ENCODE peak calls at places on chromosomes 4 and X, in four cellular contexts. L, G, D and Z are unnamed samples.

GRCh38 chr4:107913283-107913899 is 18.0 kb upstream of the CYP2U1 start:
- DNase-seq in G (peak; percentile 76), D (peak; percentile 22), L (no peak), Z (no peak)

GRCh38 chr4:37763831-37764230 is 62.7 kb upstream of the PGM2 start:
- DNase-seq in L (peak; percentile 32), G (no peak), D (no peak), Z (no peak)

GRCh38 chrX:151702021-151702714 is 6.9 kb downstream of the PRRG3 start:
- DNase-seq in G (no peak), D (no peak), L (no peak), Z (no peak)

GRCh38 chr4:127965803-127966175 is 583 bp downstream of the ABHD18 start:
- DNase-seq in G (peak; percentile 20), L (peak; percentile 59), D (no peak), Z (peak; percentile 40)

GRCh38 chrX:120457766-120458180 is 11.3 kb downstream of the LAMP2 start:
- DNase-seq in L (no peak), G (peak; percentile 76), D (no peak), Z (no peak)

GRCh38 chr4:2827874-2828751 is 15.5 kb upstream of the ADD1 start:
- DNase-seq in D (no peak), G (no peak), L (no peak), Z (peak; percentile 37)

GRCh38 chrX:108224727-108225455 is 133.3 kb downstream of the ATG4A start:
- DNase-seq in G (peak; percentile 31), D (no peak), L (no peak), Z (no peak)

GRCh38 chr4:40423735-40424134 is 88.6 kb downstream of the CHRNA9 start:
- DNase-seq in D (no peak), G (peak; percentile 58), L (no peak), Z (no peak)

GRCh38 chr4:82372874-82373815 is 646 bp downstream of the HNRNPD start:
- DNase-seq in D (peak; percentile 71), L (peak; percentile 82), G (peak; percentile 57), Z (peak; percentile 74)

GRCh38 chrX:152897216-152898144 is at the start of gene ZNF185:
- DNase-seq in G (no peak), L (peak; percentile 73), D (peak; percentile 39), Z (peak; percentile 69)

GRCh38 chr4:70739496-70740337 is 18.0 kb downstream of the RUFY3 start:
- DNase-seq in G (peak; percentile 34), L (no peak), D (no peak), Z (no peak)

GRCh38 chr4:156098846-156099245 is 145.2 kb upstream of the CTSO start:
- DNase-seq in G (no peak), D (no peak), L (no peak), Z (no peak)

GRCh38 chr4:150938417-150938816 is 76.7 kb downstream of the LRBA start:
- DNase-seq in G (no peak), L (no peak), D (no peak), Z (no peak)

GRCh38 chr4:1502501-1502886 is 96.3 kb upstream of the NKX1-1 start:
- DNase-seq in G (no peak), D (peak; percentile 8), L (no peak), Z (no peak)

GRCh38 chr4:183471960-183472708 is 27.7 kb downstream of the CDKN2AIP start:
- DNase-seq in D (peak; percentile 82), G (peak; percentile 66), L (peak; percentile 90), Z (peak; percentile 80)

GRCh38 chr4:187602339-187603092 is 393.1 kb upstream of the ZFP42 start:
- DNase-seq in D (no peak), L (no peak), G (peak; percentile 43), Z (no peak)

GRCh38 chr4:23878235-23878861 is 11.5 kb downstream of the PPARGC1A start:
- DNase-seq in D (no peak), L (no peak), G (no peak), Z (no peak)

GRCh38 chr4:80053140-80053910 is 19.7 kb downstream of the ANTXR2 start:
- DNase-seq in D (no peak), L (no peak), G (no peak), Z (no peak)

GRCh38 chrX:46837543-46838481 is 969 bp downstream of the RP2 start:
- DNase-seq in L (no peak), G (peak; percentile 46), D (no peak), Z (no peak)

GRCh38 chr4:156378053-156378665 is 424.5 kb upstream of the CTSO start:
- DNase-seq in G (peak; percentile 71), D (no peak), L (no peak), Z (no peak)

GRCh38 chrX:139559383-139560042 is 29.0 kb downstream of the F9 start:
- DNase-seq in D (no peak), L (peak; percentile 36), G (peak; percentile 43), Z (no peak)

GRCh38 chrX:12978205-12979010 is 3.5 kb downstream of the TMSB4X start:
- DNase-seq in L (peak; percentile 75), D (peak; percentile 37), G (peak; percentile 88), Z (no peak)
- TF ChIP-seq POLR2A in L (peak; percentile 51), D (no peak), G (peak; percentile 65), Z (no peak)

GRCh38 chr4:101155368-101155767 is 192.0 kb downstream of the PPP3CA start:
- DNase-seq in G (peak; percentile 75), D (no peak), L (no peak), Z (no peak)
- H3K4me1 ChIP-seq in G (peaks cover 12% of the 10 kb centered on the region), D (no peaks in the 10 kb centered on the region), L (peaks cover 27% of the 10 kb centered on the region), Z (no peaks in the 10 kb centered on the region)

GRCh38 chr4:77156533-77156911 is 485 bp upstream of the CCNG2 start:
- DNase-seq in L (peak; percentile 95), D (peak; percentile 94), G (peak; percentile 99), Z (peak; percentile 95)
- TF ChIP-seq POLR2A in L (peak; percentile 20), D (peak; percentile 40), G (no peak), Z (peak; percentile 8)

GRCh38 chr4:153205028-153205648 is 895 bp downstream of the TRIM2 start:
- DNase-seq in G (no peak), L (peak; percentile 47), D (no peak), Z (no peak)

GRCh38 chr4:153206534-153206933 is 2.3 kb downstream of the TRIM2 start:
- DNase-seq in L (no peak), D (no peak), G (no peak), Z (no peak)

GRCh38 chr4:153207027-153207426 is 2.8 kb downstream of the TRIM2 start:
- DNase-seq in D (no peak), G (no peak), L (no peak), Z (no peak)

GRCh38 chr4:153204247-153205027 is at the start of gene TRIM2:
- DNase-seq in G (peak; percentile 78), L (peak; percentile 93), D (peak; percentile 68), Z (no peak)

DNA sequence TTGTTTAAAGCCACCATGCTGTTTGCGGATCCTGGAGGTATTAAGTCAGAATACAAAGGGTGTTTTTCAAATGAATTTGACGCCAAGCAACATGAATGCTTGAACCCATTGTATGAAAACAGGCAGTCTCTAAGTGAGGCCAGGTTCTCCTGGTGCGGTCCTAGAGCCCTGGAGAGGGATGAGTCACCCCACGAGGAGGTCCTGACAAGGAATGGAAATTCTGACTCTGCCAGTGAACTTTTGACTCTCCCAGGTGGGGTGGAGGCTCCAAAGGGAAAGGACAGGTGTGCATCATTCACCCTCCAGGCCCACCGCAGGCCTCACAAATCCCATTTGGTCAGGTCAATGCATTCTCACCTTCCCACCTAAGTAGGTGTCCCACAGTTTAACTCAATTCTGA is 1.5 kb downstream of the TRIM2 start:
- DNase-seq in L (peak; percentile 56), G (no peak), D (no peak), Z (no peak)
- H3K4me1 ChIP-seq in L (peaks cover 60% of the 10 kb centered on the region), G (peaks cover 4% of the 10 kb centered on the region), D (no peaks in the 10 kb centered on the region), Z (no peaks in the 10 kb centered on the region)

GRCh38 chr4:51840791-51841190 is 2.2 kb upstream of the DCUN1D4 start:
- DNase-seq in D (no peak), G (peak; percentile 37), L (no peak), Z (no peak)

GRCh38 chr4:51842167-51842553 is 793 bp upstream of the DCUN1D4 start:
- DNase-seq in D (peak; percentile 27), G (peak; percentile 25), L (no peak), Z (no peak)

GRCh38 chr4:51844157-51845054 is 1.5 kb downstream of the DCUN1D4 start:
- DNase-seq in G (peak; percentile 90), D (peak; percentile 90), L (peak; percentile 94), Z (peak; percentile 88)

GRCh38 chr4:51843309-51844156 is 580 bp downstream of the DCUN1D4 start:
- DNase-seq in D (peak; percentile 75), L (peak; percentile 68), G (peak; percentile 56), Z (peak; percentile 64)

DNA sequence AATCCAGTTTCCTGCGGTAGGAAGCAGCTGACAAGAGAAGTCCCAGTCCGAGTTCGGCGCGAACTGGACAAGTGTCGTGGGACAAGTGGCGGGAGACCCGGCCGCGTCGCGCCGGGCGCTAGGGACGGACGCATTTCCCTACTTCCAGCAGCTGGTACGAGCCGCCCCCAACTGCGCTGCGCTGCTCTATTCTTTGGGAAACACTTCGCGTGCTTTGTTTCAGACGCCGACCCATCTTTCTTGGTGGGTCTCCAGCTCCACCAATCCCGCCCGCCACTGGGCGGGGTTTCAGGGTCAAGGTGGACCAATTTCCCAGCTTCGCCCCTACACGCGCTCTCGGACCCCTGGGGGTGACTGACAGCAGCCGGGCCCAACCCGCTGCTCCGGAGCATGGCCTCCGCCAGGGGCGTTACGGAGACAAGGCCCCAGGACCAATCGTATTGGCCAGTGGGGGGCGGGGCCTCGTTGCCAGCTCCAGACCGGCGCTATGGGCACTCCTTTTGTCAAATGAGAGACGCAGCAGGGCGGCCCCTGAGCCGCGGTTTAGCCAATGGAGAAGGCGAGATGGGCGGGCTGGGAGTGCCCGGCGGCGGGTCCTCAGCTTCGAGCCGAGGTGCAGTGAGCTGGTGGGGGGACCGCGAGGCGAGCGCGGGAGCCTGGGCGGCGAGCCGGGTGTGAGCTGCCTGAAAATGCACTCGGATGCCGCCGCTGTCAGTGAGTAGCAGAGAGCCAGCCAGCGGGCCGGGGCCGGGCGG is at the start of gene DCUN1D4:
- DNase-seq in G (peak; percentile 99), L (peak; percentile 100), D (peak; percentile 100), Z (peak; percentile 99)
- TF ChIP-seq POLR2A in G (peak; percentile 46), L (peak; percentile 15), D (peak; percentile 76), Z (no peak)

GRCh38 chr4:6271701-6272465 is 2.2 kb downstream of the WFS1 start:
- DNase-seq in G (no peak), L (peak; percentile 83), D (no peak), Z (peak; percentile 91)
- H3K4me1 ChIP-seq in G (peaks cover 29% of the 10 kb centered on the region), L (peaks cover 74% of the 10 kb centered on the region), D (peaks cover 19% of the 10 kb centered on the region), Z (peaks cover 25% of the 10 kb centered on the region)

GRCh38 chr4:87967193-87967592 is 8.3 kb upstream of the SPP1 start:
- DNase-seq in L (no peak), D (no peak), G (no peak), Z (no peak)
- TF ChIP-seq POLR2A in L (no peak), D (no peak), G (no peak), Z (no peak)